ENCODE peak calls at places on chromosomes 4 and X, in eight cellular contexts. C is H7; J is omental fat pad; Y is effector memory CD8-positive, alpha-beta T cell; R is fibroblast of the conjunctiva; H is naive thymus-derived CD8-positive, alpha-beta T cell; N is esophagus muscularis mucosa; E is endothelial cell. S is an unnamed sample.

GRCh38 chr4:649751-650310 is 24.2 kb downstream of the ATP5ME start:
- DNase-seq in C (no peak), J (no peak), Y (no peak), R (no peak), H (no peak), N (no peak), E (no peak), S (no peak)

GRCh38 chr4:946517-947471 is 14.5 kb downstream of the TMEM175 start:
- DNase-seq in C (peak), J (no peak), Y (no peak), R (no peak), H (no peak), N (no peak), E (no peak), S (no peak)

GRCh38 chr4:36734296-36734695 is 452.9 kb downstream of the DTHD1 start:
- DNase-seq in C (no peak), J (no peak), Y (no peak), R (no peak), H (no peak), N (no peak), E (no peak), S (no peak)

GRCh38 chrX:24371391-24371972 is 11.0 kb downstream of the SUPT20HL1 start:
- DNase-seq in C (peak), J (peak), Y (peak), R (peak), H (peak), N (no peak), E (peak), S (peak)

GRCh38 chr4:37567781-37568180 is 118.4 kb downstream of the RELL1 start:
- DNase-seq in C (no peak), J (no peak), Y (no peak), R (no peak), H (no peak), N (peak), E (no peak), S (no peak)

GRCh38 chrX:30504309-30504708 is 73.3 kb downstream of the TASL start:
- DNase-seq in C (no peak), J (no peak), Y (no peak), R (peak), H (no peak), N (no peak), E (no peak), S (peak)

GRCh38 chr4:182715548-182715947 is 201.6 kb downstream of the DCTD start:
- DNase-seq in C (no peak), J (no peak), Y (no peak), R (no peak), H (no peak), N (no peak), E (no peak), S (no peak)

GRCh38 chr4:81635747-81636146 is 164.0 kb upstream of the RASGEF1B start:
- DNase-seq in C (no peak), J (no peak), Y (no peak), R (no peak), H (no peak), N (no peak), E (no peak), S (no peak)

GRCh38 chr4:139922625-139923024 is 231.4 kb downstream of the MAML3 start:
- DNase-seq in C (no peak), J (no peak), Y (no peak), R (no peak), H (no peak), N (peak), E (no peak), S (no peak)

GRCh38 chr4:124337874-124338273 is 374.7 kb downstream of the ANKRD50 start:
- DNase-seq in C (no peak), J (no peak), Y (no peak), R (no peak), H (no peak), N (no peak), E (no peak), S (no peak)

GRCh38 chr4:108181704-108182103 is 13.0 kb upstream of the LEF1 start:
- DNase-seq in C (no peak), J (no peak), Y (no peak), R (no peak), H (no peak), N (no peak), E (no peak), S (no peak)

GRCh38 chr4:25401066-25401465 is 24.0 kb downstream of the ANAPC4 start:
- DNase-seq in C (no peak), J (no peak), Y (no peak), R (no peak), H (no peak), N (no peak), E (no peak), S (no peak)

S was measured in neural progenitor cell.